ENCODE peak calls at places on chromosomes 11 and 22, in eight cellular contexts. S is HL-60, B is neural progenitor cell, J is endothelial cell of umbilical vein, V is K562, M is uterus, L is BE2C, U is AG04450. O is an unnamed sample. For H3K27me3, the result is how much of the 10 kb centered on the place peaks cover.

GRCh38 chr11:111064118-111064517 is 181.4 kb upstream of the POU2AF2 start:
- DNase-seq in S (no peak), B (no peak), J (no peak), V (no peak), M (no peak), L (no peak), U (peak), O (no peak)

GRCh38 chr22:49326558-49326957 is 501.1 kb downstream of the BRD1 start:
- DNase-seq in S (no peak), B (no peak), J (no peak), V (no peak), M (no peak), L (no peak), U (no peak), O (no peak)

GRCh38 chr11:43376594-43376993 is 17.9 kb downstream of the TTC17 start:
- DNase-seq in S (no peak), B (no peak), J (peak), V (no peak), M (no peak), L (no peak), U (peak), O (peak)

GRCh38 chr11:28834877-28835276 is 726.7 kb downstream of the METTL15 start:
- DNase-seq in S (no peak), B (no peak), J (peak), V (no peak), M (no peak), L (no peak), U (peak), O (peak)

GRCh38 chr11:92859290-92859689 is 110.2 kb upstream of the MTNR1B start:
- DNase-seq in S (no peak), B (no peak), J (no peak), V (no peak), M (no peak), L (peak), U (no peak), O (no peak)

GRCh38 chr22:27913162-27913741 is 5.8 kb downstream of the PITPNB start:
- DNase-seq in S (no peak), B (no peak), J (peak), V (peak), M (no peak), L (peak), U (no peak), O (no peak)

GRCh38 chr11:6812391-6813005 is 13.0 kb upstream of the OR6A2 start:
- DNase-seq in S (peak), B (peak), J (peak), V (peak), M (no peak), L (peak), U (no peak), O (peak)

GRCh38 chr22:50610041-50610451 is 9.5 kb downstream of the MAPK8IP2 start:
- DNase-seq in S (no peak), B (no peak), J (no peak), V (no peak), M (no peak), L (no peak), U (no peak), O (no peak)

GRCh38 chr11:17588166-17588565 is 41.1 kb downstream of the OTOG start:
- DNase-seq in S (no peak), B (no peak), J (no peak), V (no peak), M (no peak), L (no peak), U (no peak), O (peak)

GRCh38 chr22:46364341-46365165 is 29.0 kb downstream of the TRMU start:
- DNase-seq in S (no peak), B (no peak), J (no peak), V (no peak), M (no peak), L (peak), U (no peak), O (no peak)

GRCh38 chr22:49779226-49779625 is 48.4 kb downstream of the BRD1 start:
- DNase-seq in S (no peak), B (no peak), J (no peak), V (no peak), M (no peak), L (no peak), U (no peak), O (no peak)

GRCh38 chr11:923691-924405 is 1.8 kb upstream of the AP2A2 start:
- DNase-seq in S (no peak), B (no peak), J (no peak), V (no peak), M (no peak), L (no peak), U (no peak), O (no peak)

GRCh38 chr11:19379465-19379864 is 138.7 kb upstream of the E2F8 start:
- DNase-seq in S (no peak), B (no peak), J (no peak), V (no peak), M (no peak), L (no peak), U (no peak), O (no peak)

GRCh38 chr11:68282861-68283230 is 11.1 kb upstream of the C11orf24 start:
- DNase-seq in S (no peak), B (no peak), J (no peak), V (no peak), M (no peak), L (no peak), U (no peak), O (no peak)

GRCh38 chr11:121524233-121524631 is 71.5 kb upstream of the SORL1-AS1 start:
- DNase-seq in S (no peak), B (no peak), J (no peak), V (no peak), M (no peak), L (no peak), U (no peak), O (no peak)

GRCh38 chr11:888290-889212 is 22.1 kb downstream of the CHID1 start:
- DNase-seq in S (no peak), B (no peak), J (no peak), V (no peak), M (no peak), L (no peak), U (no peak), O (no peak)

GRCh38 chr11:61482513-61482912 is 26.0 kb upstream of the LRRC10B start:
- DNase-seq in S (no peak), B (peak), J (no peak), V (peak), M (no peak), L (no peak), U (no peak), O (no peak)

GRCh38 chr11:76041208-76041607 is 165.1 kb downstream of the WNT11 start:
- DNase-seq in S (no peak), B (no peak), J (no peak), V (peak), M (no peak), L (no peak), U (no peak), O (no peak)
- TF ChIP-seq CTCF in S (no peak), B (no peak), J (no peak), V (peak), M (no peak), L (no peak), U (no peak), O (no peak)

DNA sequence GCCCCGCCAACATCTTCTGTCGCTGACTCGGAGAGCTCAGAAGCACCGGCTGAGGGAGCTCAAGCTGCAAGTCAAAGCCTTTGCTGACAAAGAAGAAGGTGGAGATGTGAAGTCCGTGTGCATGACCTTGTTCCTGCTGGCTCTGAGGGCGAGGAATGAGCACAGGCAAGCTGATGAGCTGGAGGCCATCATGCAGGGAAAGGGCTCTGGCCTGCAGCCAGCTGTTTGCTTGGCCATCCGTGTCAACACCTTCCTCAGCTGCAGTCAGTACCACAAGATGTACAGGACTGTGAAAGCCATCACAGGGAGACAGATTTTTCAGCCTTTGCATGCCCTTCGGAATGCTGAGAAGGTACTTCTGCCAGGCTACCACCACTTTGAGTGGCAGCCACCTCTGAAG is 6.7 kb downstream of the RAG1 start:
- DNase-seq in S (no peak), B (no peak), J (no peak), V (no peak), M (no peak), L (peak), U (no peak), O (no peak)
- H3K4me3 ChIP-seq in S (no peak), B (no peak), J (no peak), V (no peak), M (no peak), L (no peak), U (no peak), O (no peak)

DNA sequence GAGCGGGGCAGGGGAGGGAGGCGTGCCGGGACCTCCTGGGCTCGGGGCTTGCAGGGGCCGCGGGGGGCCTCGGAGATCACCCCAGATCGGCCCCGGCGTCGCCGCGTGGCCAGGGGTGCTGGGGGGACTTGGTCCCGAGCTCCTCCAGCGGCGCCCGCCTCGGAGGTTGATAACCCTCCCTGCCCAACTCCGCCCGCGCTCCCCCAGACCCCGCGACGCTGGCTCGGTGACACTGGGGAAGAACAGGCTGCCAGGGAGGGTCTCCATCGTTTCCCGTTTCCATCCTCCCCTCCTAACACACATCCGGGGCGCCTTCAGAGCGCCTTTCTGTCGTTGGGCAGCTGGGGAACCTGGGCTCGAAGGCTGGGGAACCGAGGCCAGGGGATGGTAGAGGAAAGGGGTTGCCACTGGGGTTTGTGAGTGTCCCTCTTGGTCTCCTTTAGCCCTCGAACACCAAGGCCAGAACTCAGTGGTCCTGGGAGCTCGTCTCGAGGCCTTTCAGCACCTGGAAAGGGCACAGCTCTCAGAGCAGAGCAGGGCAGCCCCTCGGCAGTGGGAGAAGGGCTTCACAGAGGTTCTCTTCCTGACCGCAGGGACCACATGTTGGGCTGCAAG is 431 bp downstream of the SLC37A2 start:
- DNase-seq in S (no peak), B (peak), J (no peak), V (no peak), M (no peak), L (no peak), U (no peak), O (no peak)
- H3K27me3 ChIP-seq in S (under half), B (half or more), J (under half), V (under half), M (under half), L (half or more), U (under half), O (under half)

DNA sequence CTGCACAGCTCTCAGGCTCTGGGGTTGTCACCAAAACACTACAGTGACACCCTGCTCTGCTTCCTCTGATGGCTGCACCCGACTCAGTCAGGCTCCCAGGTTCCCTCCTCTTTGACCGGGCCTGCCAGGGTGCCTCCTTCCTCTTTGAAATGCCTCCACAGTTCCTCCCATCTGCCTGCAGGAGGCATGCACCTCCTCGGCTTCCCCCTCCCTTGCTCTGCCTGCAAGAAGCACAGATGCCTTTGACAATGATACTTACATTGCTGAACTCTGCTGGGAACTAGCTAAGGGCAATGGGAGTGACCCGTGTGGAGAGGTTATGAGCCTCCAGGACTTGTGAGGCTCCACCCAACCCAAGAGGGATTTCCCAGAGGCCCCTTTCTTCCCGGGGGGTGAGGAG is 674.1 kb downstream of the OPCML start:
- DNase-seq in S (no peak), B (peak), J (no peak), V (no peak), M (no peak), L (no peak), U (peak), O (peak)
- TF ChIP-seq CTCF in S (peak), B (peak), J (no peak), V (no peak), M (no peak), L (no peak), U (peak), O (peak)